ENCODE peak calls at places on chromosomes 12 and 14, in seven cellular contexts. One of them, this sample, is unnamed.
A peak's percentile ranks its signal among the peaks of the same experiment; 100 is the strongest.

GRCh38 chr12:45257185-45257585 is 41.3 kb downstream of the ANO6 start:
- DNase-seq in psoas muscle: no peak
- DNase-seq in germinal center: peak; percentile 23
- DNase-seq in A549: no peak
- DNase-seq in small intestine: no peak
- DNase-seq in stimulated activated CD8-positive, alpha-beta memory T cell treated with anti-CD3 and anti-CD28 coated beads, Interleukin-4, amount 100 ng/mL, for 1 hour: no peak
- DNase-seq in brain microvascular endothelial cell: no peak
- DNase-seq in this sample: no peak

GRCh38 chr12:50246873-50247612 is 36.3 kb downstream of the LIMA1 start:
- DNase-seq in psoas muscle: peak; percentile 87
- DNase-seq in germinal center: no peak
- DNase-seq in A549: peak; percentile 86
- DNase-seq in small intestine: peak; percentile 98
- DNase-seq in stimulated activated CD8-positive, alpha-beta memory T cell treated with anti-CD3 and anti-CD28 coated beads, Interleukin-4, amount 100 ng/mL, for 1 hour: no peak
- DNase-seq in brain microvascular endothelial cell: peak; percentile 95
- DNase-seq in this sample: no peak

GRCh38 chr12:25254271-25254880 is 3.6 kb upstream of the KRAS start:
- DNase-seq in psoas muscle: no peak
- DNase-seq in germinal center: no peak
- DNase-seq in A549: no peak
- DNase-seq in small intestine: no peak
- DNase-seq in stimulated activated CD8-positive, alpha-beta memory T cell treated with anti-CD3 and anti-CD28 coated beads, Interleukin-4, amount 100 ng/mL, for 1 hour: no peak
- DNase-seq in brain microvascular endothelial cell: peak; percentile 40
- DNase-seq in this sample: no peak

GRCh38 chr12:7190268-7191055 is 976 bp downstream of the PEX5 start:
- DNase-seq in psoas muscle: peak; percentile 68
- DNase-seq in germinal center: peak; percentile 33
- DNase-seq in A549: peak; percentile 16
- DNase-seq in small intestine: peak; percentile 6
- DNase-seq in stimulated activated CD8-positive, alpha-beta memory T cell treated with anti-CD3 and anti-CD28 coated beads, Interleukin-4, amount 100 ng/mL, for 1 hour: no peak
- DNase-seq in brain microvascular endothelial cell: no peak
- DNase-seq in this sample: peak; percentile 7

GRCh38 chr14:74500417-74501134 is 7.0 kb downstream of the ISCA2 start:
- DNase-seq in psoas muscle: no peak
- DNase-seq in germinal center: no peak
- DNase-seq in A549: no peak
- DNase-seq in small intestine: no peak
- DNase-seq in stimulated activated CD8-positive, alpha-beta memory T cell treated with anti-CD3 and anti-CD28 coated beads, Interleukin-4, amount 100 ng/mL, for 1 hour: no peak
- DNase-seq in brain microvascular endothelial cell: no peak
- DNase-seq in this sample: no peak

GRCh38 chr14:106286697-106287290 is 760.4 kb downstream of the TMEM121 start:
- DNase-seq in psoas muscle: no peak
- DNase-seq in germinal center: peak; percentile 24
- DNase-seq in A549: peak; percentile 7
- DNase-seq in small intestine: no peak
- DNase-seq in stimulated activated CD8-positive, alpha-beta memory T cell treated with anti-CD3 and anti-CD28 coated beads, Interleukin-4, amount 100 ng/mL, for 1 hour: no peak
- DNase-seq in brain microvascular endothelial cell: no peak
- DNase-seq in this sample: no peak

GRCh38 chr14:70086685-70087379 is 101.9 kb downstream of the SLC8A3 start:
- DNase-seq in psoas muscle: no peak
- DNase-seq in germinal center: peak; percentile 20
- DNase-seq in A549: peak; percentile 65
- DNase-seq in small intestine: peak; percentile 32
- DNase-seq in stimulated activated CD8-positive, alpha-beta memory T cell treated with anti-CD3 and anti-CD28 coated beads, Interleukin-4, amount 100 ng/mL, for 1 hour: no peak
- DNase-seq in brain microvascular endothelial cell: peak; percentile 49
- DNase-seq in this sample: no peak

GRCh38 chr12:64457036-64457435 is 5.1 kb downstream of the TBK1 start:
- DNase-seq in psoas muscle: no peak
- DNase-seq in germinal center: no peak
- DNase-seq in A549: no peak
- DNase-seq in small intestine: peak; percentile 13
- DNase-seq in stimulated activated CD8-positive, alpha-beta memory T cell treated with anti-CD3 and anti-CD28 coated beads, Interleukin-4, amount 100 ng/mL, for 1 hour: no peak
- DNase-seq in brain microvascular endothelial cell: peak; percentile 40
- DNase-seq in this sample: no peak

GRCh38 chr12:7994731-7995205 is 37.7 kb upstream of the FOXJ2 start:
- DNase-seq in psoas muscle: no peak
- DNase-seq in germinal center: no peak
- DNase-seq in A549: peak; percentile 28
- DNase-seq in small intestine: no peak
- DNase-seq in stimulated activated CD8-positive, alpha-beta memory T cell treated with anti-CD3 and anti-CD28 coated beads, Interleukin-4, amount 100 ng/mL, for 1 hour: no peak
- DNase-seq in brain microvascular endothelial cell: peak; percentile 57
- DNase-seq in this sample: no peak

GRCh38 chr12:50215033-50215432 is 47.9 kb upstream of the CERS5 start:
- DNase-seq in psoas muscle: no peak
- DNase-seq in germinal center: no peak
- DNase-seq in A549: no peak
- DNase-seq in small intestine: no peak
- DNase-seq in stimulated activated CD8-positive, alpha-beta memory T cell treated with anti-CD3 and anti-CD28 coated beads, Interleukin-4, amount 100 ng/mL, for 1 hour: no peak
- DNase-seq in brain microvascular endothelial cell: no peak
- DNase-seq in this sample: no peak

GRCh38 chr12:4031703-4032291 is 158.6 kb upstream of the PARP11 start:
- DNase-seq in psoas muscle: no peak
- DNase-seq in germinal center: no peak
- DNase-seq in A549: peak; percentile 16
- DNase-seq in small intestine: no peak
- DNase-seq in stimulated activated CD8-positive, alpha-beta memory T cell treated with anti-CD3 and anti-CD28 coated beads, Interleukin-4, amount 100 ng/mL, for 1 hour: no peak
- DNase-seq in brain microvascular endothelial cell: peak; percentile 35
- DNase-seq in this sample: no peak

GRCh38 chr14:61322011-61322798 is 826 bp downstream of the PRKCH start:
- DNase-seq in psoas muscle: peak; percentile 71
- DNase-seq in germinal center: peak; percentile 23
- DNase-seq in A549: no peak
- DNase-seq in small intestine: peak; percentile 86
- DNase-seq in stimulated activated CD8-positive, alpha-beta memory T cell treated with anti-CD3 and anti-CD28 coated beads, Interleukin-4, amount 100 ng/mL, for 1 hour: no peak
- DNase-seq in brain microvascular endothelial cell: no peak
- DNase-seq in this sample: peak; percentile 45